ENCODE peak calls at places on chromosomes 16 and 17, in five cellular contexts. F, J, O, T and Q are unnamed samples.

GRCh38 chr17:15364615-15365014 is 23.2 kb upstream of the TEKT3 start:
- DNase-seq in F (no peak), J (no peak), T (no peak), O (no peak), Q (no peak)

GRCh38 chr17:8904201-8904600 is 36.7 kb upstream of the PIK3R6 start:
- DNase-seq in T (no peak), F (no peak), O (no peak), J (no peak), Q (no peak)

GRCh38 chr17:71229036-71229435 is 891.8 kb upstream of the SOX9 start:
- DNase-seq in T (no peak), J (peak), F (no peak), O (no peak), Q (no peak)

GRCh38 chr16:68995011-68995504 is 110.4 kb upstream of the HAS3 start:
- DNase-seq in T (no peak), O (peak), F (no peak), J (peak), Q (no peak)

GRCh38 chr17:77420804-77421634 is 280.2 kb downstream of the SEC14L1 start:
- DNase-seq in O (peak), T (no peak), J (peak), F (peak), Q (peak)

GRCh38 chr17:49696233-49696761 is 11.5 kb downstream of the SLC35B1 start:
- DNase-seq in J (no peak), F (no peak), O (no peak), T (peak), Q (no peak)

GRCh38 chr16:31371619-31372484 is 16.9 kb downstream of the ITGAX start:
- DNase-seq in F (no peak), J (no peak), O (no peak), T (no peak), Q (no peak)

GRCh38 chr16:66905633-66906539 is 12.8 kb downstream of the CDH16 start:
- DNase-seq in J (no peak), F (peak), O (no peak), T (no peak), Q (no peak)

GRCh38 chr17:20010099-20010863 is 1.1 kb downstream of the SPECC1 start:
- DNase-seq in J (peak), T (no peak), O (peak), F (peak), Q (no peak)

GRCh38 chr17:65618516-65618915 is 57.1 kb upstream of the AXIN2 start:
- DNase-seq in J (no peak), T (no peak), O (no peak), F (no peak), Q (no peak)